ENCODE peak calls at places on chromosomes 11 and 22, in six cellular contexts. One of them, this sample, is unnamed.
A peak's percentile ranks its signal among the peaks of the same experiment; 100 is the strongest.

GRCh38 chr11:17197431-17197898 is 10.3 kb downstream of the PIK3C2A start:
- DNase-seq in lung: no peak
- DNase-seq in 8988T: no peak
- DNase-seq in heart right ventricle: no peak
- DNase-seq in HT-29: peak; percentile 64
- DNase-seq in fibroblast of the aortic adventitia: no peak
- DNase-seq in this sample: no peak

GRCh38 chr22:19430890-19431541 is 517 bp downstream of the HIRA start:
- DNase-seq in lung: peak; percentile 37
- DNase-seq in 8988T: no peak
- DNase-seq in heart right ventricle: no peak
- DNase-seq in HT-29: peak; percentile 68
- DNase-seq in fibroblast of the aortic adventitia: peak; percentile 36
- DNase-seq in this sample: no peak

GRCh38 chr11:94196363-94196762 is 67.7 kb downstream of the PANX1 start:
- DNase-seq in lung: no peak
- DNase-seq in 8988T: no peak
- DNase-seq in heart right ventricle: no peak
- DNase-seq in HT-29: no peak
- DNase-seq in fibroblast of the aortic adventitia: peak; percentile 39
- DNase-seq in this sample: no peak

GRCh38 chr11:106998644-106999043 is 19.6 kb downstream of the GUCY1A2 start:
- DNase-seq in lung: no peak
- DNase-seq in 8988T: no peak
- DNase-seq in heart right ventricle: no peak
- DNase-seq in HT-29: no peak
- DNase-seq in fibroblast of the aortic adventitia: no peak
- DNase-seq in this sample: no peak

GRCh38 chr11:58829736-58830135 is 14.8 kb downstream of the GLYATL2 start:
- DNase-seq in lung: no peak
- DNase-seq in 8988T: no peak
- DNase-seq in heart right ventricle: no peak
- DNase-seq in HT-29: no peak
- DNase-seq in fibroblast of the aortic adventitia: peak; percentile 72
- DNase-seq in this sample: no peak

GRCh38 chr22:26589845-26590524 is at the start of gene TPST2:
- DNase-seq in lung: peak; percentile 72
- DNase-seq in 8988T: peak; percentile 72
- DNase-seq in heart right ventricle: peak; percentile 78
- DNase-seq in HT-29: peak; percentile 57
- DNase-seq in fibroblast of the aortic adventitia: peak; percentile 56
- DNase-seq in this sample: no peak

GRCh38 chr11:103699216-103699615 is 337.2 kb upstream of the DDI1 start:
- DNase-seq in lung: no peak
- DNase-seq in 8988T: no peak
- DNase-seq in heart right ventricle: no peak
- DNase-seq in HT-29: peak; percentile 56
- DNase-seq in fibroblast of the aortic adventitia: peak; percentile 67
- DNase-seq in this sample: peak; percentile 8

GRCh38 chr11:114058871-114059277 is 637 bp upstream of the ZBTB16 start:
- DNase-seq in lung: no peak
- DNase-seq in 8988T: no peak
- DNase-seq in heart right ventricle: no peak
- DNase-seq in HT-29: no peak
- DNase-seq in fibroblast of the aortic adventitia: no peak
- DNase-seq in this sample: no peak

GRCh38 chr11:60785806-60786361 is 751 bp downstream of the MS4A10 start:
- DNase-seq in lung: no peak
- DNase-seq in 8988T: no peak
- DNase-seq in heart right ventricle: no peak
- DNase-seq in HT-29: no peak
- DNase-seq in fibroblast of the aortic adventitia: peak; percentile 13
- DNase-seq in this sample: no peak

GRCh38 chr11:95154514-95154913 is 64.9 kb downstream of the ENDOD1 start:
- DNase-seq in lung: no peak
- DNase-seq in 8988T: peak; percentile 47
- DNase-seq in heart right ventricle: peak; percentile 31
- DNase-seq in HT-29: peak; percentile 69
- DNase-seq in fibroblast of the aortic adventitia: peak; percentile 67
- DNase-seq in this sample: no peak

GRCh38 chr11:4891996-4892640 is 10.4 kb downstream of the OR51T1 start:
- DNase-seq in lung: no peak
- DNase-seq in 8988T: no peak
- DNase-seq in heart right ventricle: no peak
- DNase-seq in HT-29: peak; percentile 45
- DNase-seq in fibroblast of the aortic adventitia: peak; percentile 75
- DNase-seq in this sample: no peak

GRCh38 chr11:44931466-44931865 is 19.2 kb downstream of the TP53I11 start:
- DNase-seq in lung: no peak
- DNase-seq in 8988T: no peak
- DNase-seq in heart right ventricle: no peak
- DNase-seq in HT-29: no peak
- DNase-seq in fibroblast of the aortic adventitia: no peak
- DNase-seq in this sample: no peak

GRCh38 chr11:119417726-119418540 is 5.0 kb downstream of the THY1 start:
- DNase-seq in lung: no peak
- DNase-seq in 8988T: no peak
- DNase-seq in heart right ventricle: no peak
- DNase-seq in HT-29: no peak
- DNase-seq in fibroblast of the aortic adventitia: peak; percentile 92
- DNase-seq in this sample: no peak

GRCh38 chr11:47886096-47886495 is 37.9 kb upstream of the NUP160 start:
- DNase-seq in lung: peak; percentile 58
- DNase-seq in 8988T: no peak
- DNase-seq in heart right ventricle: peak; percentile 15
- DNase-seq in HT-29: no peak
- DNase-seq in fibroblast of the aortic adventitia: peak; percentile 90
- DNase-seq in this sample: no peak

GRCh38 chr11:102399189-102399588 is 52.2 kb downstream of the BIRC2 start:
- DNase-seq in lung: no peak
- DNase-seq in 8988T: no peak
- DNase-seq in heart right ventricle: no peak
- DNase-seq in HT-29: no peak
- DNase-seq in fibroblast of the aortic adventitia: no peak
- DNase-seq in this sample: no peak

GRCh38 chr11:13008625-13009475 is at the start of gene RASSF10:
- DNase-seq in lung: peak; percentile 90
- DNase-seq in 8988T: peak; percentile 99
- DNase-seq in heart right ventricle: peak; percentile 81
- DNase-seq in HT-29: peak; percentile 94
- DNase-seq in fibroblast of the aortic adventitia: no peak
- DNase-seq in this sample: peak; percentile 22

GRCh38 chr11:60459345-60459744 is 3.7 kb downstream of the MS4A1 start:
- DNase-seq in lung: no peak
- DNase-seq in 8988T: no peak
- DNase-seq in heart right ventricle: no peak
- DNase-seq in HT-29: no peak
- DNase-seq in fibroblast of the aortic adventitia: no peak
- DNase-seq in this sample: no peak

GRCh38 chr11:117859061-117859460 is 17.4 kb downstream of the FXYD6 start:
- DNase-seq in lung: no peak
- DNase-seq in 8988T: no peak
- DNase-seq in heart right ventricle: no peak
- DNase-seq in HT-29: no peak
- DNase-seq in fibroblast of the aortic adventitia: no peak
- DNase-seq in this sample: no peak

GRCh38 chr11:20363500-20364411 is at the start of gene HTATIP2:
- DNase-seq in lung: peak; percentile 59
- DNase-seq in 8988T: peak; percentile 73
- DNase-seq in heart right ventricle: peak; percentile 54
- DNase-seq in HT-29: peak; percentile 75
- DNase-seq in fibroblast of the aortic adventitia: peak; percentile 57
- DNase-seq in this sample: no peak

GRCh38 chr11:128346808-128347207 is 240.6 kb downstream of the ETS1 start:
- DNase-seq in lung: no peak
- DNase-seq in 8988T: no peak
- DNase-seq in heart right ventricle: no peak
- DNase-seq in HT-29: peak; percentile 16
- DNase-seq in fibroblast of the aortic adventitia: peak; percentile 91
- DNase-seq in this sample: no peak

GRCh38 chr11:7898666-7899283 is 32.3 kb downstream of the OR10A6 start:
- DNase-seq in lung: no peak
- DNase-seq in 8988T: no peak
- DNase-seq in heart right ventricle: no peak
- DNase-seq in HT-29: no peak
- DNase-seq in fibroblast of the aortic adventitia: no peak
- DNase-seq in this sample: no peak

GRCh38 chr11:20658135-20658534 is 11.3 kb upstream of the NELL1 start:
- DNase-seq in lung: no peak
- DNase-seq in 8988T: no peak
- DNase-seq in heart right ventricle: no peak
- DNase-seq in HT-29: no peak
- DNase-seq in fibroblast of the aortic adventitia: no peak
- DNase-seq in this sample: no peak

GRCh38 chr11:77027275-77027674 is 6.9 kb upstream of the B3GNT6 start:
- DNase-seq in lung: no peak
- DNase-seq in 8988T: no peak
- DNase-seq in heart right ventricle: no peak
- DNase-seq in HT-29: peak; percentile 58
- DNase-seq in fibroblast of the aortic adventitia: peak; percentile 30
- DNase-seq in this sample: peak; percentile 62

GRCh38 chr11:76863196-76863777 is 2.6 kb downstream of the ACER3 start:
- DNase-seq in lung: peak; percentile 35
- DNase-seq in 8988T: no peak
- DNase-seq in heart right ventricle: no peak
- DNase-seq in HT-29: no peak
- DNase-seq in fibroblast of the aortic adventitia: no peak
- DNase-seq in this sample: no peak

GRCh38 chr11:64799925-64800632 is 2.9 kb downstream of the MAP4K2 start:
- DNase-seq in lung: no peak
- DNase-seq in 8988T: peak; percentile 19
- DNase-seq in heart right ventricle: no peak
- DNase-seq in HT-29: no peak
- DNase-seq in fibroblast of the aortic adventitia: no peak
- DNase-seq in this sample: no peak

GRCh38 chr11:68354181-68354872 is 41.9 kb downstream of the LRP5 start:
- DNase-seq in lung: peak; percentile 90
- DNase-seq in 8988T: peak; percentile 99
- DNase-seq in heart right ventricle: peak; percentile 76
- DNase-seq in HT-29: peak; percentile 95
- DNase-seq in fibroblast of the aortic adventitia: peak; percentile 97
- DNase-seq in this sample: no peak

This sample was measured in DMS 273 treated with DMSO at 0.1 percent for 48 hours.